ENCODE peak calls at places on chromosomes 11 and 22, in eight cellular contexts. One of them, this sample, is unnamed.
A peak's percentile ranks its signal among the peaks of the same experiment; 100 is the strongest.

GRCh38 chr11:2831826-2832717 is 53.5 kb downstream of the CDKN1C start:
- DNase-seq in pancreas: peak; percentile 18
- DNase-seq in CD8-positive, alpha-beta memory T cell: no peak
- DNase-seq in iPS DF 6.9: no peak
- DNase-seq in heart left ventricle: peak; percentile 21
- DNase-seq in breast epithelium: no peak
- DNase-seq in tibial artery: no peak
- DNase-seq in suprapubic skin: no peak
- DNase-seq in this sample: peak; percentile 28

GRCh38 chr11:57313071-57313787 is 11.5 kb downstream of the TNKS1BP1 start:
- DNase-seq in suprapubic skin: no peak
- DNase-seq in pancreas: peak; percentile 53
- DNase-seq in breast epithelium: no peak
- DNase-seq in heart left ventricle: no peak
- DNase-seq in CD8-positive, alpha-beta memory T cell: no peak
- DNase-seq in tibial artery: peak; percentile 71
- DNase-seq in iPS DF 6.9: no peak
- DNase-seq in this sample: no peak

GRCh38 chr11:15493921-15494630 is 379.4 kb downstream of the INSC start:
- DNase-seq in breast epithelium: no peak
- DNase-seq in CD8-positive, alpha-beta memory T cell: no peak
- DNase-seq in tibial artery: no peak
- DNase-seq in pancreas: no peak
- DNase-seq in heart left ventricle: no peak
- DNase-seq in suprapubic skin: no peak
- DNase-seq in iPS DF 6.9: no peak
- DNase-seq in this sample: no peak

GRCh38 chr11:13127161-13127560 is 118.0 kb downstream of the RASSF10 start:
- DNase-seq in heart left ventricle: no peak
- DNase-seq in breast epithelium: no peak
- DNase-seq in pancreas: no peak
- DNase-seq in CD8-positive, alpha-beta memory T cell: no peak
- DNase-seq in suprapubic skin: no peak
- DNase-seq in tibial artery: no peak
- DNase-seq in iPS DF 6.9: no peak
- DNase-seq in this sample: no peak

GRCh38 chr11:47269829-47270305 is at the start of gene MADD:
- DNase-seq in pancreas: peak; percentile 88
- DNase-seq in CD8-positive, alpha-beta memory T cell: peak; percentile 87
- DNase-seq in suprapubic skin: peak; percentile 89
- DNase-seq in breast epithelium: peak; percentile 76
- DNase-seq in iPS DF 6.9: no peak
- DNase-seq in tibial artery: peak; percentile 92
- DNase-seq in heart left ventricle: peak; percentile 91
- DNase-seq in this sample: peak; percentile 92

GRCh38 chr11:47242596-47243192 is 5.9 kb downstream of the ACP2 start:
- DNase-seq in suprapubic skin: no peak
- DNase-seq in CD8-positive, alpha-beta memory T cell: no peak
- DNase-seq in tibial artery: no peak
- DNase-seq in pancreas: peak; percentile 30
- DNase-seq in heart left ventricle: no peak
- DNase-seq in breast epithelium: peak; percentile 67
- DNase-seq in iPS DF 6.9: no peak
- DNase-seq in this sample: no peak

GRCh38 chr11:27204527-27204926 is 158.5 kb downstream of the CCDC34 start:
- DNase-seq in CD8-positive, alpha-beta memory T cell: no peak
- DNase-seq in tibial artery: no peak
- DNase-seq in pancreas: peak; percentile 39
- DNase-seq in iPS DF 6.9: no peak
- DNase-seq in breast epithelium: no peak
- DNase-seq in suprapubic skin: no peak
- DNase-seq in heart left ventricle: no peak
- DNase-seq in this sample: no peak

GRCh38 chr22:35399114-35399677 is 744 bp upstream of the MCM5 start:
- DNase-seq in CD8-positive, alpha-beta memory T cell: no peak
- DNase-seq in suprapubic skin: no peak
- DNase-seq in heart left ventricle: no peak
- DNase-seq in breast epithelium: no peak
- DNase-seq in iPS DF 6.9: no peak
- DNase-seq in pancreas: no peak
- DNase-seq in tibial artery: no peak
- DNase-seq in this sample: no peak

DNA sequence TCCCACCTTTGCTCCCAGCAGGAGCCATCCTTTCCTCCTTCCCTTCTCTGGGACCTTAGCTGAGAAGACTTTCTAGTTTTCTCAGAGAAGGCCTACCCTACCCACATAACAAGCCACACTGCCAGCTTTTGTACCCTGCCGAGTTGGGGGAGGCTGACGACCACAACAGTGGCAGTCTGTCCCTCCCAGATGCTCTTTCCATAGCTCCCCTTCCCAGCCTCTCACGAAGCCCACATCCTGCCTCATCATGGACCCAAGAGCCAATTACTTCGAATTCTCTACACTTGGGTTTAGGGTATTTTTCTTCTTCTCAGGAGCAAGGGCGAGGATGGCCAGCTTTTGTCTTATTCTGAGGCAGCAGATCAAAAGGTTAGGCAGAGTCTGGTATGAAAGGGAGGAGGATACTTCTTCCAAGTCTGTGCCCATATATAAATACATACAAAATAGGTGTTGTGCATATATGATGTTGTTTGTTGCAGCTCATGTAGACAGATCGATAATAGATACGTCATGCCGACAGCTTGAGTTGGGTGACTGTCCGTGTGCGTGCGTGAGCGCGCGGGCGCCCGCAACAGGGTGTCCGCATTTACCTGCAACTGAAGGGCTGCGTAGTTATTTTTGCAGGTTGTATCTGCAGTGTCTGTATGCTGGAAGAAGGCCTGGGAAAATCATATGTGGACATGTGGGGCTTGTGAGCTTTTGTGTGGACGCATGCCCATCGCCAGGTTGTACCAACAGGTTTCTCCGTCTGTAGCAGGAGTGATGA is 846 bp upstream of the NRGN start:
- DNase-seq in iPS DF 6.9: no peak
- DNase-seq in pancreas: no peak
- DNase-seq in CD8-positive, alpha-beta memory T cell: no peak
- DNase-seq in heart left ventricle: no peak
- DNase-seq in breast epithelium: no peak
- DNase-seq in suprapubic skin: no peak
- DNase-seq in tibial artery: no peak
- DNase-seq in this sample: no peak
- H3K4me3 ChIP-seq in iPS DF 6.9: peak overlapping the region; percentile 49
- H3K4me3 ChIP-seq in pancreas: no peak overlapping the region
- H3K4me3 ChIP-seq in CD8-positive, alpha-beta memory T cell: peak overlapping the region; percentile 79
- H3K4me3 ChIP-seq in heart left ventricle: peak overlapping the region; percentile 63
- H3K4me3 ChIP-seq in breast epithelium: peak overlapping the region; percentile 79
- H3K4me3 ChIP-seq in suprapubic skin: peak overlapping the region; percentile 64
- H3K4me3 ChIP-seq in tibial artery: peak overlapping the region; percentile 64
- H3K4me3 ChIP-seq in this sample: peak overlapping the region; percentile 68

GRCh38 chr11:130179396-130180306 is 20.1 kb downstream of the ST14 start:
- DNase-seq in breast epithelium: no peak
- DNase-seq in tibial artery: no peak
- DNase-seq in heart left ventricle: peak; percentile 43
- DNase-seq in iPS DF 6.9: no peak
- DNase-seq in suprapubic skin: no peak
- DNase-seq in CD8-positive, alpha-beta memory T cell: no peak
- DNase-seq in pancreas: peak; percentile 62
- DNase-seq in this sample: no peak

GRCh38 chr11:130180491-130180890 is 20.9 kb downstream of the ST14 start:
- DNase-seq in iPS DF 6.9: no peak
- DNase-seq in suprapubic skin: no peak
- DNase-seq in heart left ventricle: no peak
- DNase-seq in pancreas: no peak
- DNase-seq in breast epithelium: no peak
- DNase-seq in tibial artery: no peak
- DNase-seq in CD8-positive, alpha-beta memory T cell: no peak
- DNase-seq in this sample: no peak

GRCh38 chr11:130180896-130181294 is 21.3 kb downstream of the ST14 start:
- DNase-seq in CD8-positive, alpha-beta memory T cell: no peak
- DNase-seq in iPS DF 6.9: no peak
- DNase-seq in suprapubic skin: peak; percentile 50
- DNase-seq in tibial artery: no peak
- DNase-seq in heart left ventricle: no peak
- DNase-seq in breast epithelium: no peak
- DNase-seq in pancreas: no peak
- DNase-seq in this sample: no peak

GRCh38 chr11:130178992-130179391 is 19.4 kb downstream of the ST14 start:
- DNase-seq in heart left ventricle: no peak
- DNase-seq in suprapubic skin: no peak
- DNase-seq in tibial artery: no peak
- DNase-seq in pancreas: no peak
- DNase-seq in iPS DF 6.9: no peak
- DNase-seq in breast epithelium: no peak
- DNase-seq in CD8-positive, alpha-beta memory T cell: no peak
- DNase-seq in this sample: no peak

GRCh38 chr11:130181295-130182272 is 22.0 kb downstream of the ST14 start:
- DNase-seq in CD8-positive, alpha-beta memory T cell: no peak
- DNase-seq in heart left ventricle: no peak
- DNase-seq in iPS DF 6.9: no peak
- DNase-seq in breast epithelium: no peak
- DNase-seq in pancreas: peak; percentile 52
- DNase-seq in suprapubic skin: no peak
- DNase-seq in tibial artery: no peak
- DNase-seq in this sample: no peak
- H3K27ac ChIP-seq in CD8-positive, alpha-beta memory T cell: no peak overlapping the region
- H3K27ac ChIP-seq in heart left ventricle: peak overlapping the region; percentile 60
- H3K27ac ChIP-seq in iPS DF 6.9: no peak overlapping the region
- H3K27ac ChIP-seq in breast epithelium: peak overlapping the region; percentile 52
- H3K27ac ChIP-seq in pancreas: peak overlapping the region; percentile 82
- H3K27ac ChIP-seq in suprapubic skin: peak overlapping the region; percentile 79
- H3K27ac ChIP-seq in tibial artery: no peak overlapping the region
- H3K27ac ChIP-seq in this sample: peak overlapping the region; percentile 14

GRCh38 chr22:42365337-42365865 is 66.8 kb downstream of the NFAM1 start:
- DNase-seq in tibial artery: no peak
- DNase-seq in heart left ventricle: no peak
- DNase-seq in iPS DF 6.9: no peak
- DNase-seq in CD8-positive, alpha-beta memory T cell: no peak
- DNase-seq in breast epithelium: no peak
- DNase-seq in suprapubic skin: no peak
- DNase-seq in pancreas: no peak
- DNase-seq in this sample: no peak
- H3K4me3 ChIP-seq in tibial artery: no peak overlapping the region
- H3K4me3 ChIP-seq in heart left ventricle: peak overlapping the region; percentile 24
- H3K4me3 ChIP-seq in iPS DF 6.9: no peak overlapping the region
- H3K4me3 ChIP-seq in CD8-positive, alpha-beta memory T cell: no peak overlapping the region
- H3K4me3 ChIP-seq in breast epithelium: peak overlapping the region; percentile 48
- H3K4me3 ChIP-seq in suprapubic skin: peak overlapping the region; percentile 15
- H3K4me3 ChIP-seq in pancreas: no peak overlapping the region
- H3K4me3 ChIP-seq in this sample: no peak overlapping the region

GRCh38 chr22:17726561-17727243 is 47.6 kb downstream of the BID start:
- DNase-seq in CD8-positive, alpha-beta memory T cell: no peak
- DNase-seq in pancreas: no peak
- DNase-seq in breast epithelium: no peak
- DNase-seq in tibial artery: no peak
- DNase-seq in suprapubic skin: no peak
- DNase-seq in heart left ventricle: peak; percentile 67
- DNase-seq in iPS DF 6.9: no peak
- DNase-seq in this sample: no peak
- H3K27ac ChIP-seq in CD8-positive, alpha-beta memory T cell: no peak overlapping the region
- H3K27ac ChIP-seq in pancreas: no peak overlapping the region
- H3K27ac ChIP-seq in breast epithelium: peak overlapping the region; percentile 3
- H3K27ac ChIP-seq in tibial artery: peak overlapping the region; percentile 67
- H3K27ac ChIP-seq in suprapubic skin: no peak overlapping the region
- H3K27ac ChIP-seq in heart left ventricle: peak overlapping the region; percentile 76
- H3K27ac ChIP-seq in iPS DF 6.9: no peak overlapping the region
- H3K27ac ChIP-seq in this sample: no peak overlapping the region

This sample was measured in psoas muscle.